ENCODE peak calls at places on chromosomes 16 and 17, in four cellular contexts. M, U, I and Z are unnamed samples.

GRCh38 chr17:68346448-68346847 is 55.2 kb downstream of the ARSG start:
- DNase-seq in I (no peak), M (no peak), U (no peak), Z (no peak)

GRCh38 chr16:30927789-30928378 is 4.5 kb downstream of the FBXL19 start:
- DNase-seq in U (no peak), M (no peak), I (peak), Z (peak)

GRCh38 chr16:11619327-11619851 is 32.7 kb upstream of the LITAF start:
- DNase-seq in I (no peak), M (no peak), U (no peak), Z (no peak)

GRCh38 chr16:87278191-87279093 is 38.8 kb downstream of the C16orf95 start:
- DNase-seq in U (peak), I (no peak), M (peak), Z (peak)

GRCh38 chr17:51091635-51092034 is 29.0 kb downstream of the SPAG9 start:
- DNase-seq in U (no peak), I (no peak), M (no peak), Z (no peak)

GRCh38 chr16:85017151-85017550 is 5.8 kb upstream of the ZDHHC7 start:
- DNase-seq in M (no peak), I (no peak), U (no peak), Z (no peak)

GRCh38 chr17:67753026-67753425 is 35.3 kb downstream of the NOL11 start:
- DNase-seq in M (no peak), I (no peak), U (no peak), Z (no peak)

GRCh38 chr16:65229191-65229662 is 107.4 kb upstream of the CDH11 start:
- DNase-seq in I (no peak), U (no peak), M (no peak), Z (no peak)

GRCh38 chr17:12415031-12415430 is 250.7 kb upstream of the MYOCD start:
- DNase-seq in U (peak), I (no peak), M (no peak), Z (no peak)

GRCh38 chr17:43151880-43152456 is 19.0 kb upstream of the NBR1 start:
- DNase-seq in I (no peak), U (no peak), M (no peak), Z (no peak)

GRCh38 chr17:32992360-32993033 is 850 bp downstream of the SPACA3 start:
- DNase-seq in M (no peak), I (no peak), U (no peak), Z (no peak)

GRCh38 chr17:71709974-71710373 is 410.8 kb upstream of the SOX9 start:
- DNase-seq in I (peak), M (no peak), U (no peak), Z (no peak)

GRCh38 chr16:49369638-49370219 is 3.9 kb upstream of the C16orf78 start:
- DNase-seq in M (no peak), U (no peak), I (no peak), Z (no peak)

GRCh38 chr16:27408012-27408601 is 6.1 kb downstream of the IL21R start:
- DNase-seq in M (no peak), U (peak), I (no peak), Z (no peak)

GRCh38 chr17:4947411-4948165 is 742 bp downstream of the PFN1 start:
- DNase-seq in M (peak), I (peak), U (peak), Z (no peak)

GRCh38 chr17:49495842-49496182 is 719 bp downstream of the NGFR start:
- DNase-seq in U (no peak), I (no peak), M (no peak), Z (no peak)